ENCODE peak calls at places on chromosomes 5 and 9, in four cellular contexts. W is CD4-positive, alpha-beta T cell; C is left ventricle myocardium inferior; Q is prostate gland. T is an unnamed sample.

GRCh38 chr9:124309665-124310064 is 51.9 kb downstream of the NEK6 start:
- DNase-seq in Q (no peak), W (no peak), C (no peak), T (no peak)

GRCh38 chr9:34170252-34170915 is 8.5 kb upstream of the UBAP1 start:
- DNase-seq in C (no peak), Q (no peak), W (no peak), T (no peak)

GRCh38 chr9:4182831-4183230 is 117.0 kb downstream of the GLIS3 start:
- DNase-seq in C (no peak), Q (no peak), W (no peak), T (no peak)

GRCh38 chr9:38112010-38112409 is 43.0 kb upstream of the SHB start:
- DNase-seq in Q (no peak), W (no peak), C (no peak), T (no peak)

GRCh38 chr5:34914671-34915138 is 599 bp downstream of the RAD1 start:
- DNase-seq in C (peak; percentile 30), Q (peak; percentile 11), W (no peak), T (peak; percentile 75)

GRCh38 chr5:74541381-74541781 is 99.1 kb downstream of the ENC1 start:
- DNase-seq in Q (no peak), C (no peak), W (no peak), T (no peak)

GRCh38 chr5:132019857-132020555 is 8.5 kb upstream of the ACSL6 start:
- DNase-seq in W (peak; percentile 57), C (no peak), Q (peak; percentile 2), T (no peak)

GRCh38 chr5:156529902-156530301 is 202.9 kb downstream of the SGCD start:
- DNase-seq in Q (no peak), C (no peak), W (no peak), T (no peak)

GRCh38 chr5:144189800-144190429 is 19.2 kb downstream of the KCTD16 start:
- DNase-seq in C (no peak), Q (no peak), W (peak; percentile 71), T (no peak)

GRCh38 chr5:178153530-178154340 is at the start of gene NHP2:
- DNase-seq in W (peak; percentile 98), Q (peak; percentile 97), C (peak; percentile 98), T (peak; percentile 98)

GRCh38 chr5:178149199-178149932 is 4.3 kb downstream of the NHP2 start:
- DNase-seq in W (no peak), C (no peak), Q (no peak), T (no peak)

GRCh38 chr5:178150977-178151734 is 2.5 kb downstream of the NHP2 start:
- DNase-seq in W (no peak), C (no peak), Q (no peak), T (no peak)

GRCh38 chr5:178155065-178155464 is 1.4 kb upstream of the NHP2 start:
- DNase-seq in Q (no peak), C (no peak), W (no peak), T (no peak)

GRCh38 chr5:178152491-178153444 is 917 bp downstream of the NHP2 start:
- DNase-seq in C (no peak), W (no peak), Q (no peak), T (no peak)
- H3K27ac ChIP-seq in C (peak overlapping the region; percentile 82), W (peak overlapping the region; percentile 42), Q (no peak overlapping the region), T (no peak overlapping the region)

DNA sequence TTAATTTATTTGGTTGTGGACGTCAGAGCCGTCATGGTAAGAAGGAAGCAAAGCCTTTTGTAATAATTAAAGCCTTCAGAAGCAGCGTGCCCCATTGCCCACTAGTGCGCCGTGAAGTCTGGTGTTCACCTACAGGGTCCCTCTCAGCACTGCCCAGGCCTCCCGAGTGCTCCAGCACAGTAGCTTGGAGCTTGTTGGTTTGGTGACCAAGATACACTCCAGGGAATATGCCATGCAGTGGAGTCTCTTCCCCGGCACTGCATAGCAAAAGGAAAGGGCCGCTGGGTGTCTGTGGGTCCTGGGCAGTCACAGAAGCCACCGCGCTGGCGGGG is 478 bp upstream of the SYK start:
- DNase-seq in C (no peak), W (no peak), Q (no peak), T (no peak)
- H3K27ac ChIP-seq in C (peak overlapping the region; percentile 50), W (no peak overlapping the region), Q (peak overlapping the region; percentile 47), T (no peak overlapping the region)

DNA sequence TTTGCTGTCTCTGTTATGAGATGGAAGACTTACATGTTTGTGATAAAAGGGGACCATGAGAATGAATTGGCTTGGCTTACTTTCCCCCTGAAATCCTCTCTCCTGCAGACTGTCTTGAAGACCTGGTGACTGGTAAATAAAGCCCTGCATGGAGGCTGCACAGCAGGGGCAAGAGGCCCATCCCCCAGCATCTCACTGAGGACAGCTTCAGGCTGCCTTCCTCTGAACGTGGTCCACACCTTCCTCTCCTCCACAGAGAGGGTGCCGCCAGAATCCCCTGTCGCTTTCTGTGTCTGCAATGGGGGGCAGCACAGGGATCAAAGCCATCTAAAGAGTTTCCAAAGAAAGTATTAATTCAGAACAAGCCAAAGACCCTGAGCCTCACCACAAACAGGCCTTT is 94.6 kb downstream of the SYK start:
- DNase-seq in Q (no peak), C (no peak), W (no peak), T (no peak)
- H3K27ac ChIP-seq in Q (peak overlapping the region; percentile 34), C (no peak overlapping the region), W (no peak overlapping the region), T (no peak overlapping the region)

GRCh38 chr9:63859475-63860215 is 1425.4 kb downstream of the FOXD4L5 start:
- DNase-seq in W (no peak), C (peak; percentile 33), Q (peak; percentile 28), T (peak; percentile 82)
- H3K27ac ChIP-seq in W (no peak overlapping the region), C (peak overlapping the region; percentile 69), Q (no peak overlapping the region), T (no peak overlapping the region)

GRCh38 chr5:15703901-15704300 is 203.9 kb downstream of the FBXL7 start:
- DNase-seq in Q (no peak), W (no peak), C (no peak), T (no peak)

GRCh38 chr5:15707631-15708030 is 207.7 kb downstream of the FBXL7 start:
- DNase-seq in C (no peak), Q (no peak), W (no peak), T (no peak)

GRCh38 chr5:15702102-15702501 is 202.1 kb downstream of the FBXL7 start:
- DNase-seq in Q (no peak), C (no peak), W (no peak), T (no peak)

DNA sequence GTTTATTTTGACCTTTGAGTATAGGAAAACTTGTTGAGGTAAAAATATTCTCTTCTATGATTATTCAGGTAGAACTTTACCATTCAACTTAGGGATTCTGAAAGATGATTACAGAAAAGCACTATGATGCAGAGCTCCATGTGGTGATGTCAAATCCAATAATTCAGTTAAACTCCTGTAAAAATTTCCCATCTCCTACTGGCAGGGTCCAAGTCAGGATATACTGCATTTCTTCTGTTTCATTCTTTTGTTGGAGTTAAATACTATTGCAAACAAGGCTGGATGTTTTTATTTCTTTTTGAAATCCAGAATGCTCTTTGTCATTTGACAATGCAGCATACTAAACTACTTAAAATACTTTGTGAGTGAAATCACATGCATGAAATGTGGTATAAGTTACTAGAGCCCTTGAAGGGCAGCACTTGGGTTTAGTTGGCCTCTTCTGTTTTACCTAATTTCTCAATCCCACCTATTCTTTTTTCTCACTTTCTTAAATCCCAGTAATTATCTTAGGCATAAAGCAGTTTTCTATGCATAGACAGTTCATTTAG is 204.5 kb downstream of the FBXL7 start:
- DNase-seq in Q (no peak), W (no peak), C (no peak), T (no peak)
- H3K27ac ChIP-seq in Q (no peak overlapping the region), W (no peak overlapping the region), C (peak overlapping the region; percentile 44), T (no peak overlapping the region)

DNA sequence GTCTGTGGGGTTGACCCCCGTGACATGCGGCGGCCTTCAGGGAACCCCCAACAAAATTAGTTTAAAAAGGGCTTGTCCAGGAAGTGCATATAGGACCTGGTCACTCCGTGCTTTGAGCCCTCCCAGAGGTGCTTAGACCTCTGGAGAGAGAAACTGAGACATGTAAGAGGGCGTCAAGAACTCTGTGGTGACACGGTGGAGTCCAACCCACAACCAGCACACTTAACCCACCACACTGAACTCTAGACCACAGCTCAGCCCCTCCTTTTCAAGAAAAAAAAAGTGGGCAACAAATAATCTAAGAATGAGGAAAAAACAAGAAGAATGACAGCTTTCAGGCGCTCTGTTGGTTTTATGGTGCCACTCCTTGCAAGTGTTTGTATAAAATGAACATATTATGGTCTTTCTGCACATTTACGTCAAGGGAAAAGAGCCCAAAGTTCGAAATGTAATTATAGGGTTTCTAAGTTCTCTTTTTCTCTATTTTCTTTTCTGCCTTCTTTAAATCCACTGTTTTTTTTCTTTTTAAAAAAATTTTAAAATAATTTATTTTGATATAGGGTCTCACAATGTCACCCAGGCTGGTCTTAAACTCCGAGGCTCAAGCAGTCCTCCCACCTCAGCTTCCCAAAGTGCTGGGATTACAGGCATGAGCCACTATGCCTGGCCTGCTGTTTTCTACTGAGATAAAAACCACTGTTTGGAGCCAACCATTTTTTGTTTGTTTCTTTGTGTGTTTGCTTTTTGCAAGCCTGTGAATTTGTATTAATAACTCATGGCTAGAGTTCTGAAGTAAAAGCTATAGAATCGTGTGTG is 50.1 kb upstream of the SNAPC3 start:
- DNase-seq in W (no peak), Q (no peak), C (no peak), T (no peak)
- H3K27ac ChIP-seq in W (no peak overlapping the region), Q (no peak overlapping the region), C (no peak overlapping the region), T (no peak overlapping the region)

GRCh38 chr5:161544350-161544765 is 2.2 kb downstream of the GABRB2 start:
- DNase-seq in C (no peak), W (no peak), Q (no peak), T (no peak)
- H3K27ac ChIP-seq in C (no peak overlapping the region), W (no peak overlapping the region), Q (no peak overlapping the region), T (no peak overlapping the region)

GRCh38 chr9:134888603-134889195 is 8.1 kb downstream of the FCN2 start:
- DNase-seq in W (peak; percentile 20), C (no peak), Q (no peak), T (no peak)

GRCh38 chr9:134886413-134886913 is 5.9 kb downstream of the FCN2 start:
- DNase-seq in C (no peak), W (peak; percentile 15), Q (no peak), T (no peak)

GRCh38 chr9:134885647-134886412 is 5.2 kb downstream of the FCN2 start:
- DNase-seq in C (no peak), W (peak; percentile 28), Q (no peak), T (no peak)

GRCh38 chr9:134887686-134888602 is 7.3 kb downstream of the FCN2 start:
- DNase-seq in W (peak; percentile 27), Q (no peak), C (no peak), T (no peak)

DNA sequence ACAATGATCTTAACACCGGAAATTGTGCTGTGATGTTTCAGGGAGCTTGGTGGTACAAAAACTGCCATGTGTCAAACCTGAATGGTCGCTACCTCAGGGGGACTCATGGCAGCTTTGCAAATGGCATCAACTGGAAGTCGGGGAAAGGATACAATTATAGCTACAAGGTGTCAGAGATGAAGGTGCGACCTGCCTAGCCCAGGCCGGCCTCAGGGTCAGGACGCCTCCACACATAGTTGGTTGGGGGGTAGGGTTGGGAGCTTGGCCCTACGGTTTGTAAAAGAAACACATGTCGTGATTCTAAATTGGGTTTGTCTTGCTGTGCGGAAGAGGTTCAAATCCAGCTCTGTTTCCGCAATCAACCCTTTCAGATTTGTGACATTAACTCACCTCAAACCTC is 6.6 kb downstream of the FCN2 start:
- DNase-seq in W (no peak), Q (no peak), C (no peak), T (no peak)
- H3K27ac ChIP-seq in W (no peak overlapping the region), Q (no peak overlapping the region), C (no peak overlapping the region), T (no peak overlapping the region)

T was measured in right cardiac atrium.